ENCODE peak calls at places on chromosomes 16 and 17, in six cellular contexts. H is T-helper 17 cell; L is K562; Z is CD8-positive, alpha-beta memory T cell; U is cardiac muscle cell; Q is AG04450. S is an unnamed sample. For H3K9me3, the result is how much of the 10 kb centered on the place peaks cover.

GRCh38 chr17:16398270-16399267 is 16.8 kb upstream of the TRPV2 start:
- DNase-seq in Z (no peak), Q (no peak), U (no peak), H (no peak), L (peak), S (peak)

GRCh38 chr17:67082110-67082509 is 37.8 kb downstream of the CACNG1 start:
- DNase-seq in Q (no peak), L (no peak), U (no peak), H (no peak), Z (peak), S (no peak)

GRCh38 chr17:48576479-48577309 is 1.5 kb downstream of the HOXB4 start:
- DNase-seq in Q (no peak), U (no peak), L (peak), Z (no peak), H (no peak), S (no peak)

GRCh38 chr17:53626286-53626685 is 196.4 kb upstream of the KIF2B start:
- DNase-seq in L (peak), Q (no peak), U (no peak), Z (no peak), H (no peak), S (no peak)

GRCh38 chr17:56499799-56500388 is 93.6 kb upstream of the NOG start:
- DNase-seq in Q (no peak), H (no peak), L (peak), U (peak), Z (peak), S (peak)

GRCh38 chr17:65514541-65514940 is 46.9 kb downstream of the AXIN2 start:
- DNase-seq in U (no peak), L (no peak), Q (no peak), H (no peak), Z (no peak), S (no peak)

GRCh38 chr16:49560018-49560830 is 186.6 kb downstream of the C16orf78 start:
- DNase-seq in H (no peak), U (no peak), Z (no peak), L (no peak), Q (no peak), S (no peak)

GRCh38 chr16:51834131-51834530 is 683.1 kb upstream of the SALL1 start:
- DNase-seq in Z (no peak), H (no peak), Q (peak), L (no peak), U (no peak), S (no peak)

GRCh38 chr17:60102632-60103047 is 23.9 kb upstream of the HEATR6 start:
- DNase-seq in Q (no peak), L (no peak), U (no peak), H (no peak), Z (peak), S (peak)

GRCh38 chr17:68019675-68020450 is 15.7 kb upstream of the KPNA2 start:
- DNase-seq in Q (peak), H (peak), L (peak), Z (peak), U (peak), S (peak)

GRCh38 chr16:80122155-80122554 is 418.6 kb upstream of the DYNLRB2 start:
- DNase-seq in Z (no peak), L (no peak), Q (no peak), H (no peak), U (peak), S (no peak)

GRCh38 chr17:7912927-7913524 is 3.1 kb downstream of the RNF227 start:
- DNase-seq in Z (peak), L (peak), H (no peak), U (peak), Q (peak), S (peak)

GRCh38 chr17:63039899-63040602 is 74.0 kb downstream of the TANC2 start:
- DNase-seq in H (no peak), L (no peak), Q (no peak), U (no peak), Z (no peak), S (no peak)

GRCh38 chr16:57632568-57632967 is 4.1 kb downstream of the ADGRG1 start:
- DNase-seq in Z (no peak), U (no peak), H (no peak), L (no peak), Q (no peak), S (no peak)

GRCh38 chr17:57739402-57740224 is 5.5 kb downstream of the CCDC182 start:
- DNase-seq in U (peak), L (peak), H (no peak), Z (peak), Q (no peak), S (peak)

GRCh38 chr17:15918261-15918660 is 26.7 kb upstream of the ADORA2B start:
- DNase-seq in Z (no peak), U (no peak), H (no peak), Q (no peak), L (no peak), S (no peak)

GRCh38 chr16:85536073-85536410 is 77.1 kb upstream of the GSE1 start:
- DNase-seq in L (no peak), Q (no peak), Z (no peak), U (no peak), H (no peak), S (no peak)

GRCh38 chr17:78748048-78748729 is 33.9 kb downstream of the CYTH1 start:
- DNase-seq in L (no peak), Z (peak), Q (no peak), H (no peak), U (no peak), S (no peak)

GRCh38 chr17:67992541-67993152 is 3.6 kb downstream of the C17orf58 start:
- DNase-seq in U (no peak), Z (no peak), L (no peak), Q (no peak), H (no peak), S (no peak)

GRCh38 chr17:64073771-64074703 is 53.6 kb upstream of the ICAM2 start:
- DNase-seq in H (no peak), Q (no peak), L (no peak), U (no peak), Z (no peak), S (no peak)

GRCh38 chr16:66020642-66021041 is 345.8 kb upstream of the CDH5 start:
- DNase-seq in H (no peak), L (no peak), Q (no peak), Z (no peak), U (no peak), S (no peak)

GRCh38 chr17:67829331-67829730 is 4.0 kb downstream of the BPTF start:
- DNase-seq in Z (peak), H (no peak), U (no peak), Q (no peak), L (no peak), S (no peak)

GRCh38 chr17:32998111-32998892 is 6.7 kb downstream of the SPACA3 start:
- DNase-seq in L (peak), Q (peak), U (peak), Z (peak), H (peak), S (peak)

GRCh38 chr17:81884520-81884919 is 6.9 kb downstream of the ALYREF start:
- DNase-seq in L (no peak), Z (no peak), U (no peak), Q (no peak), H (no peak), S (peak)

GRCh38 chr16:67284699-67285646 is 5.6 kb downstream of the PLEKHG4 start:
- DNase-seq in Z (no peak), Q (no peak), U (peak), L (peak), H (no peak), S (peak)

GRCh38 chr16:7025616-7026190 is 306.9 kb upstream of the RBFOX1 start:
- DNase-seq in H (no peak), L (peak), Z (no peak), Q (no peak), U (peak), S (peak)

GRCh38 chr16:27721548-27722265 is 171.8 kb downstream of the KATNIP start:
- DNase-seq in L (no peak), Q (peak), H (no peak), U (no peak), Z (no peak), S (peak)

GRCh38 chr17:16417399-16417798 is 2.0 kb downstream of the TRPV2 start:
- DNase-seq in L (peak), Z (no peak), H (no peak), U (no peak), Q (no peak), S (no peak)

GRCh38 chr17:51365090-51365489 is 104.7 kb downstream of the UTP18 start:
- DNase-seq in Q (no peak), U (no peak), Z (no peak), L (peak), H (no peak), S (no peak)

GRCh38 chr17:11178576-11178975 is 62.4 kb upstream of the SHISA6 start:
- DNase-seq in U (no peak), Q (no peak), H (no peak), Z (no peak), L (no peak), S (no peak)

GRCh38 chr17:8870406-8871040 is 3.0 kb upstream of the PIK3R6 start:
- DNase-seq in U (no peak), Z (no peak), L (no peak), Q (no peak), H (no peak), S (no peak)

GRCh38 chr17:22300177-22300576 is 607.9 kb downstream of the KCNJ18 start:
- DNase-seq in U (no peak), H (no peak), Z (no peak), L (no peak), Q (no peak), S (no peak)
- H3K9me3 ChIP-seq in U (under half), H (under half), Z (under half), L (under half), Q (half or more), S (under half)

GRCh38 chr17:5080591-5080990 is 2.3 kb downstream of the ZFP3 start:
- DNase-seq in U (no peak), L (no peak), H (no peak), Q (no peak), Z (no peak), S (no peak)

GRCh38 chr17:5077781-5078105 is 524 bp upstream of the ZFP3 start:
- DNase-seq in H (no peak), Q (no peak), L (no peak), U (no peak), Z (no peak), S (no peak)

GRCh38 chr17:5078106-5079028 is at the start of gene ZFP3:
- DNase-seq in L (no peak), Z (peak), U (peak), H (peak), Q (peak), S (peak)
- H3K9me3 ChIP-seq in L (under half), Z (under half), U (under half), H (under half), Q (under half), S (under half)

GRCh38 chr16:76748698-76749097 is 442.3 kb upstream of the MON1B start:
- DNase-seq in L (no peak), Q (no peak), H (no peak), Z (no peak), U (no peak), S (no peak)
- H3K9me3 ChIP-seq in L (under half), Q (under half), H (under half), Z (under half), U (under half), S (under half)

GRCh38 chr17:26807024-26807423 is 486.9 kb upstream of the WSB1 start:
- DNase-seq in H (no peak), U (no peak), Q (no peak), Z (no peak), L (no peak), S (no peak)

GRCh38 chr17:26809033-26809432 is 484.9 kb upstream of the WSB1 start:
- DNase-seq in Z (no peak), U (no peak), H (no peak), L (no peak), Q (peak), S (no peak)
- H3K9me3 ChIP-seq in Z (under half), U (under half), H (under half), L (under half), Q (half or more), S (under half)

DNA sequence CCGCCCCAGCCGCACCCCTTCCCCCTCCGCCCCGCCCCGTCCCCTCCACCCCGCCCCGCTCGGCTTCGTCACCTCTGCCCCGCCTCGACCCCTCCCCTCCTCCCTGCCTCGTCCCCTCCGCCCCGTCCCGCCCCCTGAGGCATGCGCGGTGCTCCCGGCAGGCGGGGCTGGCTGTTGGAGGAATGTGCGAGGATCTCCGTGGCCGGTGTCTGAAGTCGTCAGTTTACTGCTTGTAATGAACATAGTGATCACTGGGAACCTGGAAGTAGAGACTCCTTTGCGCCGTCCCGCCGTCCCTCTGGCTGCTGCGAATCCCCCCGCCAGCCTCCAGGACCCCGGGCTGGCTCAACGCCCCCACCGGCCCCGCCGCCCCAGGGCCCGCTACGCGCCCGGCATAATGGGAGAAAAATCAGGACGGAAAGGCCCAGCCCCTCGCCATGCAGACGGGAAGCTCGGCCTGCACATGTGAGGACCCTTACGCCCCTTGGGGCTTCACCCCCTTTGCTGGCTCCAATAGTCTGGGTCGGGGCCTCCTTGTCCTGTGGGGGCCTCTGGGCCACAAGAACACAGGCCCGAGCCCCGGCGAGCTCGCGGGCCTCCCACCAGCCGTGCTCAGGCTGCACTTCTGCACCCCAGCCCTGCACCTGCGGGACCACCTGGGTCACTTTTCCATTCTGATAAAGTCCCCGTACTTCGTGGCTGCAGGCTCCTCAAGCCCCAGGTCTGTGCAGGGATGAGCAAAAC is 743.1 kb downstream of the KCNJ18 start:
- DNase-seq in H (no peak), L (peak), Q (no peak), U (no peak), Z (no peak), S (peak)
- H3K9me3 ChIP-seq in H (under half), L (under half), Q (under half), U (under half), Z (under half), S (under half)

GRCh38 chr16:64872101-64872500 is 249.8 kb downstream of the CDH11 start:
- DNase-seq in H (no peak), L (no peak), Q (no peak), U (no peak), Z (no peak), S (no peak)
- H3K9me3 ChIP-seq in H (under half), L (under half), Q (under half), U (under half), Z (under half), S (under half)

DNA sequence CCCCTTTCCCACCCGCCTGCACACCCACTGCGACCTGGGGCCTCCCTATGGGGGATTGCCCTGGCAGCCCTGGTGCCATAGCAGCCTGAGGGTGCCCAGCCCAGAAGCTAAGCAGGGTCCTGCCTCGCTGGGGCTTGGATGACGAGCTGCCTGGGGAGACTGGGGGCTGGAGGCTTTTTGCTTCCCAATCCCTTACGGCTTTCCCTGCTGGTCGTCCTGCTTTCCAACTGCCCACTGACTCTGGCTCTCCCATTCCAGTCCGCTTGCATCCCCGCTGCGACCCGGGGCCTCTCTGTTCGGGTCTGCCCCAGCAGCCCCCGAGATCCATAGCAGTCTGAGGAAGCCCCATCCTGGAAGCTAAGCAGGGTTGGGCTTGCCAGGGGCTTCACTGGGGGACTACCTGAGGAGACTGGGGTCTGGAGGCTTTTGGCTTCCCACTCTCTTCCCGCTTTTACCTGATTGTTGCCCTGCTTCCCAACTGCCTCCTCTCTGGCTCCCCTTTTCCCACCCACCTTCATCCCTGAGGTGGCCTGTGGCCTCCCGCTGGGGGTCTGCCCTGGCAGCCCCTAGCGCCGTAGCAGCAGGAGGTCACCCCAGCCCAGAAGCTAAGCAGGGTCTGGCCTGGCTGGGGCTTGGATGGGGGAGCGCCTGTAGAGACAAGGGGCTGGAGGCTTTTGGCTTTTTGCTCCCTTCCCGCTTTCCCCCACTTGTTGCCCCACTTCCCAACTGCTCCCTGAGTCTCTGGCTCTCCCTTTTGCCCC is 2292.8 kb downstream of the TP53TG3F start:
- DNase-seq in Q (no peak), U (no peak), Z (no peak), L (no peak), H (no peak), S (no peak)
- H3K9me3 ChIP-seq in Q (half or more), U (under half), Z (under half), L (under half), H (under half), S (under half)

DNA sequence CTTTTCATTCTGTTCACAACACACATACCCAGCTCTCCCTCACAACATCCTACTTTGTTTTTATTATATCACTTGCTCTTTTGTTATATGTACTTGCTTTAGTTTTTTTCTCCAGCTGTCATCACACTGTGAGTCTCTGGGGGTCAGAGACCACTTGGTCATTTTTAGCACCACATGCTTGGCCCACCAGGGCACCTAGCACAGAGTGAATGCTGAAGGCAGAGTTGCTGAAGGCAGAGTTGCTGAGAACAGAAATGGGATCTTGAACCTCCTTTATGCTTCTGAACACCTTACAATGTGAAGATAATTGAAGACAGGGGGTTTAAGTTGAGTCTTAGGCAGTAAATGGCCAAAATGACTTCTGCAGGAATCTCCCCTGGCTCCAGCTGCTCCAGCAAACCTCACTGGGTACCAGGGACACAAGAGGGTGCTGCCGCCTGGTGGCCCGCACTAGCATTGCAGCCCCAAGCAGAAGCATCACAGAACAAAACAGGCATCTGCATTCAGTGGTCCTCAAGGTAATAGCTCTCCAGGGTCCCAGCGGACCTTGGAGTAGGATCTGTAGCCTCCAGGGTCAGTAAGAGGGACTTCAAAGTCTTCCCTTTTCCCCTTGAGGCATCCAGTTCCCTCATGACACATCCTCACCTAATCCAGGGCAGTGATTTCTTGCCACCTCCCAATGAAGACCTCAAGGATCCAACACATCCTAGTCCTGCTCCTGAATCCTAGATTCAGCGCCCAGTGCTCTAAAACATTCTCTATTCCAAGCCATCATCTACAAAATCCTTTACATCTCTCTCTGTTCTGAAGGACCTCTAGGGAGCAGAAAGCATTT is 1972.6 kb downstream of the TP53TG3F start:
- DNase-seq in Q (no peak), L (peak), U (no peak), Z (no peak), H (no peak), S (peak)
- H3K9me3 ChIP-seq in Q (under half), L (under half), U (under half), Z (under half), H (under half), S (under half)

DNA sequence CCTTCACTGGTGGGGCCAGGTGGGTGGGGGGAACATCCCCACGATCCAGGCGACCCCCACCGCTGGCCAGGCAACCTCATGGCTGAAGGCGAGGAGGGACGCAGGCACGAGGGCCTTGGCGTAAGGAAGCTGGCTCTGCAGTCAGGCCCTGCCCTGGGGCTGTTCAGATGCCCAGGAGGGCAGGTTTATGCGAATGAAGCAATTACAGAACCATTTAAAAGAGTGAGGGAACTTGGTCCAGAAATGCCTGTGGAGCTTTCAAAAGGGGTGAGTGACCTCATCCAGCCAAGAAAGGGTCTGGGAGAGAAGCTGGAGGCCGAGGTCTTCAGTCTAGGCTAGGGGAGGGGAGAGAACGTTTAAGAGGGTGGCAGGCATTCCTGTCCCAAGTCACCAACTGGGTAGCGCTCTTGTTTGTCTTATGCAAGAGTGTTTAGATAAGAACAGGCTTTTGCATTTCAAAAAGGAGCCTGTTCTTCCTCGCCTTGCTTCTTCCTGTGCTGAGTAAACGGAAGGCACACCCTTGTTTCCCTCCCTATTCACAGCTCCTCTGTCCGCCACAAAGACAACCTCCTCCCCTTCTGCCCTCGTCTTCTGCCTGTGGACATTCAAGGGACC is 183.5 kb upstream of the SDK2 start:
- DNase-seq in Z (peak), L (no peak), U (no peak), Q (no peak), H (no peak), S (no peak)
- H3K9me3 ChIP-seq in Z (under half), L (under half), U (under half), Q (under half), H (under half), S (under half)

S was measured in BE2C.